ENCODE peak calls at places on chromosomes 6 and 20, in seven cellular contexts. O, K, U, C, L, E and W are unnamed samples.

GRCh38 chr20:1618479-1618878 is 1.3 kb downstream of the SIRPB1 start:
- DNase-seq in O (no peak), K (no peak), U (no peak), C (no peak), L (no peak), E (no peak), W (no peak)

GRCh38 chr6:148169701-148170100 is 172.9 kb upstream of the SASH1 start:
- DNase-seq in O (no peak), K (no peak), U (no peak), C (no peak), L (no peak), E (peak; percentile 45), W (no peak)

GRCh38 chr6:141464490-141464889 is 668.2 kb upstream of the GJE1 start:
- DNase-seq in O (peak; percentile 4), K (no peak), U (no peak), C (peak; percentile 76), L (peak; percentile 21), E (no peak), W (no peak)

GRCh38 chr20:61252601-61253263 is 671 bp downstream of the CDH4 start:
- DNase-seq in O (peak; percentile 32), K (no peak), U (no peak), C (no peak), L (no peak), E (peak; percentile 36), W (no peak)

GRCh38 chr6:24990227-24990843 is 54.6 kb upstream of the RIPOR2 start:
- DNase-seq in O (no peak), K (no peak), U (no peak), C (no peak), L (no peak), E (no peak), W (no peak)

GRCh38 chr6:105991561-105992314 is 94.4 kb upstream of the PRDM1 start:
- DNase-seq in O (peak; percentile 53), K (no peak), U (peak; percentile 40), C (no peak), L (no peak), E (peak; percentile 32), W (no peak)

GRCh38 chr20:61694666-61695065 is 371.0 kb downstream of the TAF4 start:
- DNase-seq in O (no peak), K (peak; percentile 74), U (no peak), C (no peak), L (no peak), E (peak; percentile 50), W (no peak)

GRCh38 chr6:87918461-87918941 is 129.1 kb upstream of the SPACA1 start:
- DNase-seq in O (no peak), K (no peak), U (no peak), C (no peak), L (no peak), E (no peak), W (no peak)

GRCh38 chr6:26195924-26196845 is 109.0 kb downstream of the HFE start:
- DNase-seq in O (peak; percentile 27), K (no peak), U (no peak), C (no peak), L (no peak), E (peak; percentile 48), W (no peak)

GRCh38 chr20:49659096-49659495 is 54.6 kb downstream of the B4GALT5 start:
- DNase-seq in O (no peak), K (no peak), U (no peak), C (no peak), L (no peak), E (peak; percentile 80), W (peak; percentile 27)

GRCh38 chr20:34220581-34220980 is 20.6 kb upstream of the ASIP start:
- DNase-seq in O (peak; percentile 41), K (no peak), U (no peak), C (no peak), L (no peak), E (no peak), W (no peak)

GRCh38 chr20:52269327-52269726 is 77.7 kb upstream of the ZFP64 start:
- DNase-seq in O (no peak), K (no peak), U (no peak), C (no peak), L (no peak), E (no peak), W (no peak)

GRCh38 chr20:59598625-59599310 is 5.6 kb upstream of the PHACTR3 start:
- DNase-seq in O (peak; percentile 8), K (no peak), U (peak; percentile 54), C (no peak), L (no peak), E (peak; percentile 52), W (peak; percentile 50)

GRCh38 chr20:13061381-13061780 is 52.6 kb downstream of the SPTLC3 start:
- DNase-seq in O (peak; percentile 93), K (no peak), U (no peak), C (no peak), L (no peak), E (no peak), W (no peak)

GRCh38 chr6:139801571-139802321 is 427.3 kb upstream of the CITED2 start:
- DNase-seq in O (peak; percentile 14), K (no peak), U (no peak), C (no peak), L (no peak), E (peak; percentile 41), W (no peak)

GRCh38 chr6:46893648-46894047 is 28.1 kb downstream of the ADGRF5 start:
- DNase-seq in O (no peak), K (no peak), U (no peak), C (no peak), L (no peak), E (no peak), W (no peak)

GRCh38 chr6:79076160-79076559 is 1.9 kb downstream of the PHIP start:
- DNase-seq in O (peak; percentile 30), K (no peak), U (no peak), C (no peak), L (no peak), E (no peak), W (no peak)

GRCh38 chr20:45958593-45958992 is 13.4 kb downstream of the ZNF335 start:
- DNase-seq in O (no peak), K (peak; percentile 8), U (no peak), C (no peak), L (no peak), E (no peak), W (no peak)

GRCh38 chr6:152696543-152696942 is 1.2 kb upstream of the MYCT1 start:
- DNase-seq in O (peak; percentile 81), K (no peak), U (no peak), C (no peak), L (no peak), E (no peak), W (no peak)

GRCh38 chr6:144346719-144347446 is 61.7 kb downstream of the UTRN start:
- DNase-seq in O (peak; percentile 71), K (no peak), U (no peak), C (no peak), L (peak; percentile 22), E (no peak), W (no peak)

GRCh38 chr20:5737619-5737953 is 12.6 kb upstream of the SHLD1 start:
- DNase-seq in O (no peak), K (no peak), U (no peak), C (no peak), L (no peak), E (no peak), W (no peak)

DNA sequence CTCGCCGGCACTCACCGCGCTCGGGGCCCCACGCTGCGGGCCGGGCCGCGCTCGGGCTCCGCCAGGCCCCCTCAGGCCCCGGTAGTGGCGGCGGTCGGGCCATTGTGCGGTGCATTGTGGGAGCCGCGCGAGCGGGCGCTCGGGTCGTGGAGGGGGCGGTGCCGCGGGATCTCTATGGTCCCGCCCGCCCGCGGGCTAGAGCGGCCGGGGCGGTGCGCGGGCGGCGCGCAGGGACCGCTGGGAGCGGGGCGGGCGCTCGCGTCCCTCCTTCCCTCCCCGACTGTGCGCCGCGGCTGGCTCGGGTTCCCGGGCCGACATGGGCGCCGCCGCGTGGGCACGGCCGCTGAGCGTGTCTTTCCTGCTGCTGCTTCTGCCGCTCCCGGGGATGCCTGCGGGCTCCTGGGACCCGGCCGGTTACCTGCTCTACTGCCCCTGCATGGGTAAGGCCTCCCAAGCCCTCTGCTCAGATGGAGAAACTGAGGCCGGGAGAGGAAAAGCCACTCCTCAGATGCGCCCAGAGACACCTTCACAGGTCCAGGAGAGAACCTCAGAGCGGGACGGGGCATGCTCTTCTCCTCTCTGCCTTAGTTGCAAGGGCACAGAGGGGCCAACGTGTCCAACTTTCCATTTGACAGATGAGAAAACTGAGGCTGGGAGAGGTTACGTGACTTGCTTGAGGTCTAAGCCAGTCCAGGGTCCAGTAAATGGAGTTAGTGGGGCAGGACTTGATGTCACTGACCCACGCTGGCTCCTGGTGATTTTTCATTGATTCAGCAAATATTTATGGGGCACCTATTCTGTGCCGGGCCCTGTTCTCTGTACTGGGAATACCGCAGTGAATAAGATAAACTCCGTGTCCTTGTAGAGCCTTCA is at the start of the genes PLAGL2 and POFUT1:
- DNase-seq in O (peak; percentile 87), K (no peak), U (peak; percentile 89), C (no peak), L (peak; percentile 90), E (peak; percentile 96), W (peak; percentile 91)
- TF ChIP-seq CTCF in O (no peak), K (peak; percentile 67), U (no peak), C (peak; percentile 19), L (no peak), E (peak; percentile 41), W (peak; percentile 12)

DNA sequence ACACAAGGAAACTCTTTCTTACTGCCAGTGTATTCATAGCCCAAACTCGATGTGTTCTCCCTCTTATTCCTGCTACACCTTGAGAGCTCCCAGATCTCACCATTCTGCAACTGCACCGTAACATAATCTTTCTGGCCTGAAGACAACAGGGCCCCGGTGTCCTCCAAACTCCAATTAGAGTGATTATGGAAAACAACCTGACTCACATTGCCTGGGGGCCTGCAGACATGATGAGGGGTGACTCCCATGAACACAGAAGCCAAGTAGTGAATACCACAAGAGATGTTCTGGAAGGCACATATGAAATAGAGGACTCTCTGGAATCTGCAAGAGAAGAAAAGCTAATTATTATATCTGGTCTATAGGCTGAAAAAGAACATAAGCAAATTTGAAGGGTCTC is 19.7 kb downstream of the SLC22A16 start:
- DNase-seq in O (peak; percentile 40), K (no peak), U (no peak), C (no peak), L (no peak), E (no peak), W (no peak)
- TF ChIP-seq CTCF in O (no peak), K (no peak), U (no peak), C (no peak), L (no peak), E (no peak), W (no peak)

GRCh38 chr6:33209856-33210255 is 1.6 kb downstream of the RING1 start:
- DNase-seq in O (no peak), K (no peak), U (no peak), C (no peak), L (no peak), E (no peak), W (no peak)
- TF ChIP-seq CTCF in O (no peak), K (no peak), U (no peak), C (no peak), L (no peak), E (no peak), W (no peak)

GRCh38 chr20:4295226-4295625 is 279.9 kb upstream of the RNF24 start:
- DNase-seq in O (no peak), K (no peak), U (no peak), C (no peak), L (no peak), E (no peak), W (no peak)

DNA sequence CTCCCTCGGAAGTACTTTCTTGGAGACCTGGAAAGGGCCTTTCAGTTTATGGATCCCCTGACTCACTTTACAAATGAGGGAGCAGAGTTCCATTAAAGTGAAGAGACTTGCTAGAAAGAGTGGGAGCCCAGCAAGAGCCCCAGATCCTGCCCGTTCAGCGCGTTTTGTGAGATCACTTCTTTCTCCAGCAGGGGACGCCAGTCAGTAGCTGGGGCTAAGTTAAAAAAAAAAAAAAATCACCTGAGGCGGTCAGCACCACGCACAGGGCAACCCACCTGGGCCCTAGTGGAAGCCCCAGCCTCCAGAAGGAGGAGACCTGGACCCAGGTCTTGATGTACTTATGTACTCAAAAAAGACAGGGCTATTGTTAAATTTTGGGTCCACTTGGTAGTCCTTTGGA is 274.5 kb upstream of the RNF24 start:
- DNase-seq in O (no peak), K (no peak), U (no peak), C (no peak), L (no peak), E (no peak), W (no peak)
- TF ChIP-seq CTCF in O (peak; percentile 12), K (no peak), U (no peak), C (peak; percentile 23), L (no peak), E (peak; percentile 6), W (no peak)